ENCODE peak calls at places on chromosome 7, in eight cellular contexts. O is stimulated activated CD4-positive, alpha-beta T cell treated with anti-CD3 and anti-CD28 coated beads, TNF-alpha, amount 100 ng/mL, for 1 hour; Q is effector memory CD8-positive, alpha-beta T cell; K is T-helper 1 cell; B is fibroblast of mammary gland; L is WTC11; D is A172; E is mesenteric fat pad. A is an unnamed sample.

GRCh38 chr7:100965723-100966541 is 3.4 kb upstream of the MUC12 start:
- DNase-seq in O (peak; percentile 38), K (peak; percentile 74), D (no peak), E (peak; percentile 95), L (peak; percentile 99), Q (peak; percentile 80), B (peak; percentile 46), A (peak; percentile 99)

GRCh38 chr7:123594813-123595241 is 6.8 kb upstream of the ASB15 start:
- DNase-seq in E (no peak), L (peak; percentile 67), D (no peak), O (no peak), B (no peak), K (no peak), Q (no peak), A (peak; percentile 90)

GRCh38 chr7:35605760-35606159 is 89.2 kb downstream of the HERPUD2 start:
- DNase-seq in K (no peak), O (no peak), B (peak; percentile 92), D (peak; percentile 78), Q (no peak), L (no peak), E (no peak), A (no peak)

GRCh38 chr7:141906285-141906684 is 9.9 kb upstream of the OR9A4 start:
- DNase-seq in D (no peak), O (no peak), Q (no peak), K (no peak), E (no peak), L (no peak), B (no peak), A (no peak)

GRCh38 chr7:18013936-18014335 is 13.7 kb downstream of the PRPS1L1 start:
- DNase-seq in B (peak; percentile 41), E (no peak), K (no peak), D (peak; percentile 34), O (no peak), Q (no peak), L (no peak), A (no peak)

GRCh38 chr7:98458090-98458875 is 57.4 kb upstream of the BAIAP2L1 start:
- DNase-seq in Q (no peak), L (no peak), O (no peak), D (no peak), K (no peak), B (no peak), E (no peak), A (no peak)

GRCh38 chr7:41788556-41788955 is 85.7 kb upstream of the INHBA start:
- DNase-seq in O (no peak), K (no peak), L (no peak), Q (no peak), D (no peak), B (no peak), E (no peak), A (no peak)

GRCh38 chr7:123747620-123748141 is 1.1 kb downstream of the WASL start:
- DNase-seq in O (no peak), L (peak; percentile 69), B (peak; percentile 83), K (peak; percentile 33), D (peak; percentile 71), E (no peak), Q (no peak), A (peak; percentile 75)

GRCh38 chr7:31340603-31341002 is at the start of gene NEUROD6:
- DNase-seq in Q (no peak), D (no peak), B (no peak), E (no peak), K (no peak), O (no peak), L (no peak), A (no peak)

GRCh38 chr7:149713061-149713730 is 60.2 kb downstream of the ZNF467 start:
- DNase-seq in B (no peak), O (no peak), Q (no peak), K (no peak), L (no peak), E (no peak), D (no peak), A (no peak)

GRCh38 chr7:24325708-24326107 is 41.7 kb downstream of the NPY start:
- DNase-seq in L (no peak), D (no peak), Q (no peak), E (no peak), K (no peak), B (no peak), O (no peak), A (no peak)

GRCh38 chr7:1569016-1569415 is 816 bp downstream of the PSMG3 start:
- DNase-seq in Q (peak; percentile 65), E (no peak), K (peak; percentile 41), B (peak; percentile 90), L (no peak), O (no peak), D (peak; percentile 81), A (no peak)

GRCh38 chr7:5774136-5774535 is 7.3 kb downstream of the RNF216 start:
- DNase-seq in B (no peak), E (no peak), Q (no peak), O (no peak), L (no peak), K (no peak), D (no peak), A (no peak)

GRCh38 chr7:27945356-27945755 is 205.4 kb downstream of the TAX1BP1 start:
- DNase-seq in D (no peak), L (no peak), Q (no peak), O (no peak), K (no peak), E (no peak), B (no peak), A (no peak)

GRCh38 chr7:155713382-155713781 is 68.9 kb downstream of the RBM33 start:
- DNase-seq in Q (no peak), O (no peak), E (no peak), L (no peak), D (no peak), K (no peak), B (no peak), A (no peak)

GRCh38 chr7:6169805-6170520 is 102.5 kb downstream of the CYTH3 start:
- DNase-seq in K (no peak), E (no peak), O (no peak), L (no peak), D (no peak), Q (no peak), B (no peak), A (no peak)

GRCh38 chr7:68309806-68310205 is 1288.5 kb upstream of the AUTS2 start:
- DNase-seq in D (peak; percentile 88), K (no peak), L (no peak), Q (no peak), O (no peak), E (no peak), B (no peak), A (no peak)

GRCh38 chr7:104135760-104136558 is 71.9 kb downstream of the ORC5 start:
- DNase-seq in K (peak; percentile 4), O (no peak), L (no peak), E (no peak), D (no peak), Q (no peak), B (no peak), A (no peak)

A was measured in neural progenitor cell.